ENCODE peak calls at places on chromosomes 11 and 22, in six cellular contexts. R is breast epithelium; Z is transverse colon; L is CD8-positive, alpha-beta memory T cell; K is GM23248; I is stimulated activated naive B cell treated with anti-CD40 and anti-IgM and Interleukin-4, amounts not matched to agents 10 μg/mL and 1 μg/mL and 100 μg/mL, for 72 hours. Q is an unnamed sample.

GRCh38 chr22:24981656-24982055 is 29.1 kb downstream of the KIAA1671 start:
- DNase-seq in R (no peak), Z (no peak), L (no peak), K (no peak), I (no peak), Q (no peak)

GRCh38 chr11:2142762-2143202 is 3.6 kb upstream of the IGF2 start:
- DNase-seq in R (no peak), Z (no peak), L (no peak), K (peak), I (peak), Q (peak)

GRCh38 chr22:19879996-19880785 is 25.5 kb upstream of the GNB1L start:
- DNase-seq in R (no peak), Z (no peak), L (no peak), K (no peak), I (no peak), Q (no peak)

GRCh38 chr11:134036484-134037092 is 32.3 kb upstream of the JAM3 start:
- DNase-seq in R (no peak), Z (no peak), L (peak), K (peak), I (no peak), Q (no peak)

GRCh38 chr11:58788355-58789023 is 56.0 kb downstream of the GLYATL2 start:
- DNase-seq in R (no peak), Z (peak), L (peak), K (peak), I (peak), Q (peak)

GRCh38 chr11:87917111-87917510 is 258.1 kb downstream of the RAB38 start:
- DNase-seq in R (no peak), Z (no peak), L (no peak), K (no peak), I (no peak), Q (peak)

GRCh38 chr22:21690401-21690801 is 24.6 kb downstream of the PPIL2 start:
- DNase-seq in R (no peak), Z (no peak), L (no peak), K (no peak), I (peak), Q (no peak)

GRCh38 chr11:64298966-64299846 is 952 bp upstream of the CATSPERZ start:
- DNase-seq in R (peak), Z (peak), L (no peak), K (peak), I (no peak), Q (no peak)

GRCh38 chr22:29751139-29751538 is 15.7 kb downstream of the ZMAT5 start:
- DNase-seq in R (no peak), Z (no peak), L (peak), K (no peak), I (no peak), Q (peak)

GRCh38 chr11:43818220-43818619 is 62.4 kb upstream of the ALKBH3 start:
- DNase-seq in R (no peak), Z (no peak), L (no peak), K (peak), I (no peak), Q (peak)

GRCh38 chr11:76185931-76186401 is 20.3 kb downstream of the WNT11 start:
- DNase-seq in R (no peak), Z (no peak), L (no peak), K (peak), I (no peak), Q (no peak)

GRCh38 chr11:130737866-130738431 is 178.3 kb downstream of the SNX19 start:
- DNase-seq in R (no peak), Z (no peak), L (no peak), K (peak), I (no peak), Q (peak)

GRCh38 chr11:32266611-32267010 is 168.7 kb downstream of the WT1 start:
- DNase-seq in R (no peak), Z (no peak), L (no peak), K (no peak), I (no peak), Q (no peak)

GRCh38 chr22:25154686-25154999 is 45.0 kb upstream of the CRYBB3 start:
- DNase-seq in R (no peak), Z (no peak), L (no peak), K (no peak), I (no peak), Q (no peak)

GRCh38 chr22:42621505-42622002 is 6.9 kb upstream of the POLDIP3 start:
- DNase-seq in R (no peak), Z (peak), L (peak), K (peak), I (peak), Q (peak)

GRCh38 chr22:31044262-31044861 is 36.8 kb upstream of the SMTN start:
- DNase-seq in R (peak), Z (peak), L (no peak), K (peak), I (no peak), Q (no peak)

GRCh38 chr11:41983458-41983857 is 524.0 kb upstream of the LRRC4C start:
- DNase-seq in R (no peak), Z (no peak), L (no peak), K (no peak), I (no peak), Q (no peak)

GRCh38 chr11:1384206-1384965 is 5.3 kb upstream of the BRSK2 start:
- DNase-seq in R (no peak), Z (no peak), L (no peak), K (peak), I (peak), Q (peak)

GRCh38 chr22:50189849-50190181 is 4.1 kb downstream of the TRABD start:
- DNase-seq in R (no peak), Z (peak), L (no peak), K (no peak), I (no peak), Q (no peak)